ENCODE peak calls at places on chromosomes 7 and 10, in four cellular contexts. L, V, E and N are unnamed samples.

GRCh38 chr7:120272261-120272895 is 597 bp upstream of the KCND2 start:
- DNase-seq in L (no peak), V (peak), E (peak), N (peak)

GRCh38 chr10:76640765-76641164 is 996.8 kb downstream of the KCNMA1 start:
- DNase-seq in L (no peak), V (no peak), E (no peak), N (no peak)

GRCh38 chr10:69412232-69412631 is 4.5 kb downstream of the TACR2 start:
- DNase-seq in L (no peak), V (no peak), E (no peak), N (no peak)

GRCh38 chr7:18288322-18289037 is 207.1 kb upstream of the HDAC9 start:
- DNase-seq in L (no peak), V (no peak), E (no peak), N (no peak)

GRCh38 chr10:33302188-33302829 is 32.2 kb downstream of the NRP1 start:
- DNase-seq in L (no peak), V (no peak), E (no peak), N (no peak)

GRCh38 chr7:33873518-33873917 is 31.8 kb upstream of the BMPER start:
- DNase-seq in L (no peak), V (no peak), E (no peak), N (no peak)

GRCh38 chr10:131212763-131213325 is 98.7 kb downstream of the TCERG1L start:
- DNase-seq in L (no peak), V (no peak), E (no peak), N (no peak)

GRCh38 chr10:11264481-11265044 is 246.9 kb downstream of the CELF2 start:
- DNase-seq in L (no peak), V (no peak), E (no peak), N (no peak)

GRCh38 chr10:117666131-117666530 is 123.6 kb downstream of the EMX2 start:
- DNase-seq in L (no peak), V (no peak), E (no peak), N (no peak)

GRCh38 chr7:140928491-140929309 is 4.0 kb upstream of the BRAF start:
- DNase-seq in L (no peak), V (no peak), E (no peak), N (no peak)

GRCh38 chr7:137097111-137097510 is 228.7 kb downstream of the CHRM2 start:
- DNase-seq in L (no peak), V (peak), E (no peak), N (no peak)

GRCh38 chr10:118799779-118800178 is 45.0 kb upstream of the CACUL1 start:
- DNase-seq in L (no peak), V (peak), E (no peak), N (no peak)

GRCh38 chr10:106825996-106826395 is 338.5 kb downstream of the SORCS1 start:
- DNase-seq in L (no peak), V (no peak), E (no peak), N (no peak)

GRCh38 chr7:80139179-80139578 is 4.5 kb downstream of the GNAI1 start:
- DNase-seq in L (no peak), V (no peak), E (no peak), N (no peak)

GRCh38 chr7:47690902-47691558 is 109.1 kb upstream of the TNS3 start:
- DNase-seq in L (no peak), V (peak), E (no peak), N (no peak)

GRCh38 chr7:43658718-43659548 is 70.4 kb downstream of the COA1 start:
- DNase-seq in L (no peak), V (peak), E (no peak), N (no peak)

GRCh38 chr10:43693602-43694001 is 44.9 kb upstream of the ZNF32 start:
- DNase-seq in L (no peak), V (peak), E (no peak), N (no peak)

GRCh38 chr10:88990528-88991160 is at the start of gene FAS:
- DNase-seq in L (peak), V (peak), E (no peak), N (no peak)

GRCh38 chr10:47165711-47166404 is 134.1 kb upstream of the GDF10 start:
- DNase-seq in L (peak), V (peak), E (no peak), N (peak)

GRCh38 chr7:771241-772004 is 44.3 kb upstream of the PRKAR1B start:
- DNase-seq in L (no peak), V (peak), E (no peak), N (no peak)

GRCh38 chr10:121099601-121100000 is 248.4 kb downstream of the WDR11 start:
- DNase-seq in L (no peak), V (no peak), E (no peak), N (no peak)

GRCh38 chr7:26097837-26098668 is 53.9 kb upstream of the NFE2L3 start:
- DNase-seq in L (no peak), V (no peak), E (no peak), N (no peak)

GRCh38 chr10:71696635-71697326 is 22.8 kb downstream of the C10orf105 start:
- DNase-seq in L (peak), V (peak), E (peak), N (peak)

GRCh38 chr7:142355328-142355727 is 97.5 kb upstream of the PRSS58 start:
- DNase-seq in L (no peak), V (peak), E (no peak), N (no peak)

GRCh38 chr10:14477408-14477710 is 146.6 kb upstream of the FRMD4A start:
- DNase-seq in L (no peak), V (no peak), E (no peak), N (no peak)

GRCh38 chr7:46811529-46811928 is 770.4 kb downstream of the TNS3 start:
- DNase-seq in L (no peak), V (peak), E (no peak), N (no peak)

GRCh38 chr7:128168667-128169210 is 72.3 kb upstream of the LEP start:
- DNase-seq in L (no peak), V (peak), E (no peak), N (no peak)

GRCh38 chr7:52079726-52080125 is 763.1 kb upstream of the COBL start:
- DNase-seq in L (no peak), V (no peak), E (no peak), N (no peak)

GRCh38 chr10:127151981-127152699 is 44.3 kb downstream of the INSYN2A start:
- DNase-seq in L (no peak), V (no peak), E (no peak), N (no peak)

GRCh38 chr7:76262683-76263402 is 39.6 kb upstream of the HSPB1 start:
- DNase-seq in L (peak), V (peak), E (peak), N (peak)

GRCh38 chr10:70693619-70694286 is 21.4 kb downstream of the ADAMTS14 start:
- DNase-seq in L (peak), V (peak), E (no peak), N (no peak)

GRCh38 chr7:87876759-87877234 is 504 bp downstream of the DBF4 start:
- DNase-seq in L (peak), V (peak), E (no peak), N (peak)

GRCh38 chr7:141663081-141663510 is 38.9 kb downstream of the DENND11 start:
- DNase-seq in L (no peak), V (peak), E (no peak), N (no peak)

GRCh38 chr10:14056545-14057332 is 274.0 kb downstream of the FRMD4A start:
- DNase-seq in L (no peak), V (peak), E (no peak), N (no peak)

GRCh38 chr7:66558660-66559465 is 69.8 kb upstream of the KCTD7 start:
- DNase-seq in L (no peak), V (no peak), E (no peak), N (no peak)

GRCh38 chr10:8583096-8583495 is 528.6 kb downstream of the GATA3 start:
- DNase-seq in L (no peak), V (no peak), E (no peak), N (no peak)